ENCODE peak calls at places on chromosomes 12 and 14, in four cellular contexts. R, H, O and K are unnamed samples.

GRCh38 chr12:102478416-102479098 is 1.8 kb downstream of the IGF1 start:
- DNase-seq in R (no peak), H (no peak), O (no peak), K (no peak)

GRCh38 chr12:69657376-69658137 is 41.5 kb downstream of the BEST3 start:
- DNase-seq in R (no peak), H (no peak), O (no peak), K (no peak)

GRCh38 chr12:96327889-96328288 is 72.3 kb downstream of the CDK17 start:
- DNase-seq in R (no peak), H (no peak), O (no peak), K (no peak)

GRCh38 chr14:31964979-31965734 is 111.9 kb upstream of the ARHGAP5 start:
- DNase-seq in R (no peak), H (no peak), O (no peak), K (peak; percentile 13)

GRCh38 chr12:64672925-64673409 is 62.7 kb downstream of the RASSF3 start:
- DNase-seq in R (no peak), H (no peak), O (no peak), K (no peak)

GRCh38 chr12:62930546-62931425 is 4.2 kb downstream of the PPM1H start:
- DNase-seq in R (no peak), H (no peak), O (no peak), K (no peak)

GRCh38 chr12:3144495-3144894 is 67.3 kb downstream of the TSPAN9 start:
- DNase-seq in R (no peak), H (no peak), O (no peak), K (no peak)

GRCh38 chr12:115988629-115989563 is 288.6 kb downstream of the MED13L start:
- DNase-seq in R (no peak), H (no peak), O (no peak), K (no peak)

GRCh38 chr14:75184039-75184438 is 7.6 kb upstream of the TMED10 start:
- DNase-seq in R (no peak), H (no peak), O (no peak), K (no peak)

GRCh38 chr12:132847363-132848356 is 19.0 kb upstream of the GOLGA3 start:
- DNase-seq in R (no peak), H (no peak), O (no peak), K (no peak)

GRCh38 chr14:26128931-26129674 is 468.7 kb downstream of the NOVA1 start:
- DNase-seq in R (no peak), H (no peak), O (no peak), K (no peak)

GRCh38 chr14:100605230-100605629 is 18.0 kb upstream of the BEGAIN start:
- DNase-seq in R (no peak), H (no peak), O (no peak), K (no peak)

GRCh38 chr12:131385313-131386166 is 325.4 kb upstream of the SFSWAP start:
- DNase-seq in R (no peak), H (no peak), O (no peak), K (no peak)

GRCh38 chr14:71358209-71358931 is 451.1 kb downstream of the PCNX1 start:
- DNase-seq in R (no peak), H (no peak), O (no peak), K (no peak)

GRCh38 chr14:54487771-54488170 is 1.0 kb downstream of the GMFB start:
- DNase-seq in R (no peak), H (no peak), O (peak; percentile 9), K (no peak)

GRCh38 chr12:106147956-106148355 is 9.2 kb upstream of the NUAK1 start:
- DNase-seq in R (peak; percentile 60), H (no peak), O (no peak), K (peak; percentile 50)

GRCh38 chr14:68306265-68306933 is 486.5 kb downstream of the ZFP36L1 start:
- DNase-seq in R (no peak), H (no peak), O (no peak), K (no peak)

GRCh38 chr12:106519587-106519986 is 63.2 kb upstream of the RFX4 start:
- DNase-seq in R (no peak), H (no peak), O (peak; percentile 65), K (no peak)

GRCh38 chr12:93784339-93785086 is 107.3 kb downstream of the CRADD start:
- DNase-seq in R (no peak), H (no peak), O (peak; percentile 76), K (no peak)

GRCh38 chr14:73771848-73772705 is 57.9 kb upstream of the PNMA1 start:
- DNase-seq in R (no peak), H (no peak), O (peak; percentile 60), K (no peak)

GRCh38 chr12:6124411-6125151 is at the start of gene VWF:
- DNase-seq in R (no peak), H (no peak), O (no peak), K (peak; percentile 7)

GRCh38 chr14:74754157-74754556 is 9.0 kb upstream of the YLPM1 start:
- DNase-seq in R (no peak), H (no peak), O (no peak), K (no peak)

GRCh38 chr12:132244724-132245295 is 84.6 kb downstream of the GALNT9 start:
- DNase-seq in R (no peak), H (no peak), O (no peak), K (no peak)

GRCh38 chr14:36319899-36320209 is 583 bp downstream of the MBIP start:
- DNase-seq in R (no peak), H (no peak), O (no peak), K (no peak)